ENCODE peak calls at places on chromosomes 6 and 20, in five cellular contexts. S is GM23248, V is heart right ventricle, B is fibroblast of lung, Y is aorta. N is an unnamed sample.

GRCh38 chr20:32535953-32536823 is 48.9 kb downstream of the NOL4L start:
- DNase-seq in S (peak; percentile 39), V (no peak), B (no peak), Y (peak; percentile 63), N (peak; percentile 37)

GRCh38 chr6:141851063-141851462 is 281.7 kb upstream of the GJE1 start:
- DNase-seq in S (no peak), V (no peak), B (no peak), Y (no peak), N (no peak)

GRCh38 chr6:160464744-160465143 is 116.6 kb downstream of the SLC22A3 start:
- DNase-seq in S (no peak), V (no peak), B (no peak), Y (no peak), N (no peak)

GRCh38 chr6:32137454-32137853 is 7.4 kb upstream of the FKBPL start:
- DNase-seq in S (no peak), V (no peak), B (no peak), Y (no peak), N (no peak)

GRCh38 chr6:100464162-100464851 is 414 bp downstream of the SIM1 start:
- DNase-seq in S (no peak), V (no peak), B (no peak), Y (no peak), N (peak; percentile 49)

GRCh38 chr6:143575440-143575839 is 63.9 kb upstream of the FUCA2 start:
- DNase-seq in S (peak; percentile 83), V (peak; percentile 67), B (peak; percentile 89), Y (peak; percentile 55), N (peak; percentile 38)

GRCh38 chr6:159819932-159820640 is 20.0 kb downstream of the PNLDC1 start:
- DNase-seq in S (no peak), V (no peak), B (no peak), Y (peak; percentile 56), N (no peak)

GRCh38 chr20:31678389-31679356 is 41.0 kb downstream of the COX4I2 start:
- DNase-seq in S (no peak), V (no peak), B (no peak), Y (no peak), N (no peak)

GRCh38 chr6:144778773-144779531 is 493.8 kb downstream of the UTRN start:
- DNase-seq in S (no peak), V (no peak), B (no peak), Y (no peak), N (no peak)

GRCh38 chr6:38375341-38375740 is 264.4 kb downstream of the BTBD9 start:
- DNase-seq in S (no peak), V (no peak), B (no peak), Y (no peak), N (no peak)

GRCh38 chr6:52157301-52157930 is 28.8 kb upstream of the IL17A start:
- DNase-seq in S (peak; percentile 75), V (no peak), B (no peak), Y (no peak), N (peak; percentile 45)

GRCh38 chr20:57404419-57405072 is 13.3 kb downstream of the RBM38 start:
- DNase-seq in S (no peak), V (no peak), B (no peak), Y (peak; percentile 37), N (no peak)

GRCh38 chr6:54801669-54802068 is 44.9 kb upstream of the FAM83B start:
- DNase-seq in S (peak; percentile 58), V (no peak), B (peak; percentile 96), Y (no peak), N (no peak)

GRCh38 chr20:33524261-33524660 is 34.4 kb downstream of the CBFA2T2 start:
- DNase-seq in S (no peak), V (no peak), B (peak; percentile 15), Y (no peak), N (no peak)

GRCh38 chr6:4192173-4192572 is 56.8 kb upstream of the ECI2 start:
- DNase-seq in S (peak; percentile 11), V (no peak), B (no peak), Y (no peak), N (no peak)

GRCh38 chr6:139109558-139109957 is 25.3 kb upstream of the HECA start:
- DNase-seq in S (peak; percentile 45), V (peak; percentile 37), B (peak; percentile 35), Y (no peak), N (no peak)

GRCh38 chr20:60068509-60068908 is 110.3 kb downstream of the CDH26 start:
- DNase-seq in S (no peak), V (no peak), B (no peak), Y (no peak), N (no peak)

GRCh38 chr6:151291145-151292055 is 51.6 kb downstream of the AKAP12 start:
- DNase-seq in S (no peak), V (peak; percentile 34), B (peak; percentile 94), Y (peak; percentile 63), N (no peak)

GRCh38 chr20:11076434-11076833 is 402.6 kb upstream of the JAG1 start:
- DNase-seq in S (no peak), V (no peak), B (no peak), Y (no peak), N (no peak)

GRCh38 chr6:123636771-123637170 is at the start of gene TRDN:
- DNase-seq in S (no peak), V (peak; percentile 41), B (no peak), Y (no peak), N (no peak)

GRCh38 chr6:27290065-27290849 is 21.8 kb downstream of the POM121L2 start:
- DNase-seq in S (no peak), V (no peak), B (no peak), Y (no peak), N (peak; percentile 80)

GRCh38 chr6:97771356-97771755 is 488.3 kb upstream of the MMS22L start:
- DNase-seq in S (no peak), V (no peak), B (no peak), Y (no peak), N (no peak)

GRCh38 chr20:4167261-4168004 is 152.1 kb upstream of the RNF24 start:
- DNase-seq in S (no peak), V (no peak), B (no peak), Y (no peak), N (no peak)

GRCh38 chr6:14216931-14217684 is 99.5 kb downstream of the CD83 start:
- DNase-seq in S (peak; percentile 16), V (no peak), B (peak; percentile 79), Y (no peak), N (no peak)

GRCh38 chr6:27864906-27865883 is 47.0 kb downstream of the OR2B2 start:
- DNase-seq in S (peak; percentile 97), V (peak; percentile 77), B (peak; percentile 99), Y (peak; percentile 73), N (peak; percentile 92)

GRCh38 chr6:27251672-27252251 is 4.3 kb downstream of the PRSS16 start:
- DNase-seq in S (peak; percentile 60), V (no peak), B (no peak), Y (peak; percentile 59), N (peak; percentile 73)

GRCh38 chr6:116220172-116220571 is 33.7 kb downstream of the TSPYL4 start:
- DNase-seq in S (peak; percentile 16), V (peak; percentile 38), B (no peak), Y (no peak), N (no peak)

GRCh38 chr20:62143118-62143975 is at the start of the genes PSMA7 and SS18L1:
- DNase-seq in S (peak; percentile 97), V (peak; percentile 88), B (peak; percentile 84), Y (peak; percentile 92), N (peak; percentile 87)

GRCh38 chr6:56156643-56157042 is 90.7 kb downstream of the COL21A1 start:
- DNase-seq in S (no peak), V (no peak), B (no peak), Y (no peak), N (no peak)

GRCh38 chr20:540391-541201 is 3.0 kb downstream of the CSNK2A1 start:
- DNase-seq in S (no peak), V (no peak), B (no peak), Y (no peak), N (no peak)
- H3K4me3 ChIP-seq in S (peak overlapping the region; percentile 33), V (no peak overlapping the region), B (no peak overlapping the region), Y (no peak overlapping the region), N (no peak overlapping the region)

DNA sequence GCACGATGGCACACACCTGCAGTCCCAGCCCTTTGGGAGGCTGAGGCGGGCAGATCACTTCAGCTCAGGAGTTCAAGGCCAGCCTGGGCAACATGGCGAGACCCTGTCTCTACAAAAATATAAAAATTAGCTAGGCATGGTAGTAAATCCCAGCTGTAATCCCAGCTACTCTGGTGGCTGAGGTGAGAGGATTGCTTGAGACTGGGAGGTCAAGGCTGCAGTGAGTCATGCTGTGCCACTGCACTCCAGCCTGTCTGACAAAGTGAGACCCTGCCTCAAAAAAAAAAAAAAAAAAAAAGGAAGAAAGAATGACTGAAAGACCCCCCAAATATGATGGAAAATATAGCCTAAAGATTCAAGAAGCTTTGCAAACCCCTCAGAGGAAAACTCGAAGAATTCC is 26.8 kb downstream of the METTL24 start:
- DNase-seq in S (no peak), V (no peak), B (no peak), Y (no peak), N (no peak)
- H3K9me3 ChIP-seq in S (no peaks in the 10 kb centered on the region), V (no peaks in the 10 kb centered on the region), B (no peaks in the 10 kb centered on the region), Y (no peaks in the 10 kb centered on the region), N (no peaks in the 10 kb centered on the region)

GRCh38 chr6:16179970-16180431 is 51.1 kb downstream of the MYLIP start:
- DNase-seq in S (no peak), V (no peak), B (no peak), Y (no peak), N (no peak)
- H3K27me3 ChIP-seq in S (peaks cover 26% of the 10 kb centered on the region), V (no peaks in the 10 kb centered on the region), B (no peaks in the 10 kb centered on the region), Y (no peaks in the 10 kb centered on the region), N (no peaks in the 10 kb centered on the region)

GRCh38 chr6:20853828-20854227 is 319.6 kb downstream of the CDKAL1 start:
- DNase-seq in S (no peak), V (no peak), B (no peak), Y (no peak), N (no peak)
- H3K4me3 ChIP-seq in S (no peak overlapping the region), V (no peak overlapping the region), B (no peak overlapping the region), Y (no peak overlapping the region), N (no peak overlapping the region)

GRCh38 chr20:34997774-34998173 is 42.1 kb downstream of the MYH7B start:
- DNase-seq in S (no peak), V (no peak), B (no peak), Y (no peak), N (no peak)
- H3K9me3 ChIP-seq in S (no peaks in the 10 kb centered on the region), V (no peaks in the 10 kb centered on the region), B (no peaks in the 10 kb centered on the region), Y (no peaks in the 10 kb centered on the region), N (no peaks in the 10 kb centered on the region)

GRCh38 chr6:43296780-43297494 is 1.1 kb upstream of the SLC22A7 start:
- DNase-seq in S (no peak), V (no peak), B (no peak), Y (no peak), N (no peak)
- H3K27me3 ChIP-seq in S (peaks cover 17% of the 10 kb centered on the region), V (peaks cover 20% of the 10 kb centered on the region), B (peaks cover 23% of the 10 kb centered on the region), Y (no peaks in the 10 kb centered on the region), N (no peaks in the 10 kb centered on the region)

DNA sequence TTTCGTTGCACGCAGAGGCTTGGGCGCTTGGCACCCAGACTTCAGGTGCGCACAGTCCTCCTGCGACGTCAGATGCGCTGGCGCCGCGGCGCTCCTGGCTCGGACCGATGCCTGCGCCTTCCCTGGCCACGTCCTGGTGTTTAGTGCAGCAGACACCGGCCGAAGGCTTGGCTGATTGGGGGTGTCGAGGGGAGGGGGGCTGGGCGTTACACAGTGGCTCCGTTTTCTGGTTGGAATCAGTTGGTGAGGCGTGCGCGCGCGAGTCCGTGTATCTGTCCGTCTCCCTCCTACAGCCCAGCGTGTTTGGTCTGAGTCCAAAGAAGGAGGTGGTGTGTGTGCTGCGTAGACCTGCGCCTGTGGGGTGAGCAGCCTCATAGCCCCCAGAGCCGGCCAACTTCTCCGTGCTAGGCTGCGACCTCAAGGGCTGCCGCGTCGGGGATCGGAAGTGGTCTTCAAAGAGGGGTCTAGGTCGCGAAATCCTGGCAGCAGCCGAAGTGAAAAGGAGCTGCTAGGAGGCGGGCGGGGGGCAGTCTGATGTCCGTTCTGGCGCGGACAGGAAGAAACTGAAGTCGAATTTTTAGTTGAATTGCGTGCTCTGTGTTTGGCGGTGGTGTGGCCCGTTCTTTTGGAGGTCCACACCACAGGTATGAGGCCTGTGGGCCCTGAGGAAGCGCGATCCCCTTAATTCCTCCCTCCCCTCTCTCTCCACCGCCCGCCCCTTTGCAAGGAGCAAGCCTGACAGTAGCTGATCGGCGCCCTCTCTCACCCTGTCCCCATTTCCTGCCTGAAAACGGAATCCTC is 1.6 kb downstream of the SYNDIG1 start:
- DNase-seq in S (peak; percentile 26), V (no peak), B (no peak), Y (no peak), N (no peak)
- H3K4me3 ChIP-seq in S (peak overlapping the region; percentile 74), V (peak overlapping the region; percentile 52), B (no peak overlapping the region), Y (peak overlapping the region; percentile 69), N (no peak overlapping the region)

N was measured in MG63.